ENCODE peak calls at places on chromosomes 12 and 14, in eight cellular contexts. One of them, this sample, is unnamed.

GRCh38 chr12:15629108-15629507 is 160.1 kb downstream of the EPS8 start:
- DNase-seq in right lobe of liver: peak
- DNase-seq in aorta: peak
- DNase-seq in tibial artery: peak
- DNase-seq in skeletal muscle cell: peak
- DNase-seq in astrocyte of the cerebellum: peak
- DNase-seq in cardiac fibroblast: peak
- DNase-seq in K562: no peak
- DNase-seq in this sample: no peak

GRCh38 chr14:24310666-24311604 is at the start of gene LTB4R:
- DNase-seq in skeletal muscle cell: no peak
- DNase-seq in K562: no peak
- DNase-seq in cardiac fibroblast: peak
- DNase-seq in astrocyte of the cerebellum: peak
- DNase-seq in right lobe of liver: peak
- DNase-seq in aorta: peak
- DNase-seq in tibial artery: peak
- DNase-seq in this sample: no peak

GRCh38 chr12:116125981-116126566 is 151.4 kb downstream of the MED13L start:
- DNase-seq in astrocyte of the cerebellum: no peak
- DNase-seq in K562: no peak
- DNase-seq in cardiac fibroblast: peak
- DNase-seq in aorta: no peak
- DNase-seq in skeletal muscle cell: no peak
- DNase-seq in tibial artery: no peak
- DNase-seq in right lobe of liver: no peak
- DNase-seq in this sample: no peak

GRCh38 chr12:98053202-98053601 is 462.2 kb upstream of the TMPO start:
- DNase-seq in astrocyte of the cerebellum: no peak
- DNase-seq in skeletal muscle cell: no peak
- DNase-seq in right lobe of liver: no peak
- DNase-seq in tibial artery: no peak
- DNase-seq in K562: no peak
- DNase-seq in aorta: no peak
- DNase-seq in cardiac fibroblast: no peak
- DNase-seq in this sample: no peak

GRCh38 chr12:42932937-42933336 is 343.4 kb upstream of the PRICKLE1 start:
- DNase-seq in cardiac fibroblast: no peak
- DNase-seq in aorta: no peak
- DNase-seq in tibial artery: no peak
- DNase-seq in skeletal muscle cell: no peak
- DNase-seq in right lobe of liver: no peak
- DNase-seq in astrocyte of the cerebellum: no peak
- DNase-seq in K562: no peak
- DNase-seq in this sample: no peak

GRCh38 chr12:96053476-96054261 is 18.3 kb upstream of the LTA4H start:
- DNase-seq in cardiac fibroblast: no peak
- DNase-seq in astrocyte of the cerebellum: no peak
- DNase-seq in tibial artery: no peak
- DNase-seq in aorta: no peak
- DNase-seq in K562: no peak
- DNase-seq in right lobe of liver: no peak
- DNase-seq in skeletal muscle cell: no peak
- DNase-seq in this sample: no peak

GRCh38 chr12:79001404-79001803 is 136.8 kb downstream of the SYT1 start:
- DNase-seq in tibial artery: no peak
- DNase-seq in skeletal muscle cell: no peak
- DNase-seq in astrocyte of the cerebellum: no peak
- DNase-seq in aorta: no peak
- DNase-seq in cardiac fibroblast: no peak
- DNase-seq in K562: no peak
- DNase-seq in right lobe of liver: no peak
- DNase-seq in this sample: no peak

GRCh38 chr12:50043854-50044253 is 13.5 kb upstream of the ASIC1 start:
- DNase-seq in cardiac fibroblast: no peak
- DNase-seq in tibial artery: peak
- DNase-seq in right lobe of liver: no peak
- DNase-seq in K562: no peak
- DNase-seq in skeletal muscle cell: no peak
- DNase-seq in aorta: no peak
- DNase-seq in astrocyte of the cerebellum: no peak
- DNase-seq in this sample: no peak

GRCh38 chr14:43406936-43407335 is 1100.1 kb downstream of the FSCB start:
- DNase-seq in K562: no peak
- DNase-seq in astrocyte of the cerebellum: no peak
- DNase-seq in right lobe of liver: no peak
- DNase-seq in tibial artery: no peak
- DNase-seq in aorta: no peak
- DNase-seq in skeletal muscle cell: no peak
- DNase-seq in cardiac fibroblast: peak
- DNase-seq in this sample: no peak

GRCh38 chr12:125330645-125331341 is 265.6 kb downstream of the AACS start:
- DNase-seq in K562: peak
- DNase-seq in tibial artery: no peak
- DNase-seq in aorta: peak
- DNase-seq in cardiac fibroblast: peak
- DNase-seq in right lobe of liver: peak
- DNase-seq in skeletal muscle cell: no peak
- DNase-seq in astrocyte of the cerebellum: no peak
- DNase-seq in this sample: peak

GRCh38 chr12:4797096-4797495 is 76.9 kb downstream of the GALNT8 start:
- DNase-seq in astrocyte of the cerebellum: no peak
- DNase-seq in right lobe of liver: no peak
- DNase-seq in aorta: no peak
- DNase-seq in skeletal muscle cell: no peak
- DNase-seq in K562: no peak
- DNase-seq in tibial artery: no peak
- DNase-seq in cardiac fibroblast: no peak
- DNase-seq in this sample: no peak

GRCh38 chr12:67909091-67909531 is 80.1 kb upstream of the IFNG-AS1 start:
- DNase-seq in tibial artery: no peak
- DNase-seq in astrocyte of the cerebellum: peak
- DNase-seq in skeletal muscle cell: no peak
- DNase-seq in cardiac fibroblast: peak
- DNase-seq in right lobe of liver: no peak
- DNase-seq in aorta: no peak
- DNase-seq in K562: no peak
- DNase-seq in this sample: no peak

GRCh38 chr14:73208390-73208789 is 28.9 kb upstream of the PAPLN start:
- DNase-seq in skeletal muscle cell: no peak
- DNase-seq in astrocyte of the cerebellum: no peak
- DNase-seq in cardiac fibroblast: no peak
- DNase-seq in tibial artery: no peak
- DNase-seq in aorta: no peak
- DNase-seq in right lobe of liver: no peak
- DNase-seq in K562: peak
- DNase-seq in this sample: no peak

GRCh38 chr12:77751939-77752338 is 78.8 kb upstream of the NAV3 start:
- DNase-seq in right lobe of liver: no peak
- DNase-seq in cardiac fibroblast: peak
- DNase-seq in skeletal muscle cell: peak
- DNase-seq in astrocyte of the cerebellum: peak
- DNase-seq in aorta: no peak
- DNase-seq in tibial artery: no peak
- DNase-seq in K562: no peak
- DNase-seq in this sample: no peak

GRCh38 chr12:108553799-108554198 is 7.2 kb downstream of the SART3 start:
- DNase-seq in skeletal muscle cell: no peak
- DNase-seq in right lobe of liver: no peak
- DNase-seq in tibial artery: no peak
- DNase-seq in aorta: no peak
- DNase-seq in astrocyte of the cerebellum: no peak
- DNase-seq in K562: no peak
- DNase-seq in cardiac fibroblast: no peak
- DNase-seq in this sample: peak
- H3K4me3 ChIP-seq in skeletal muscle cell: no peak
- H3K4me3 ChIP-seq in right lobe of liver: no peak
- H3K4me3 ChIP-seq in tibial artery: no peak
- H3K4me3 ChIP-seq in aorta: no peak
- H3K4me3 ChIP-seq in astrocyte of the cerebellum: no peak
- H3K4me3 ChIP-seq in K562: no peak
- H3K4me3 ChIP-seq in cardiac fibroblast: no peak
- H3K4me3 ChIP-seq in this sample: no peak

GRCh38 chr14:102823546-102823945 is 46.3 kb downstream of the TRAF3 start:
- DNase-seq in tibial artery: no peak
- DNase-seq in cardiac fibroblast: no peak
- DNase-seq in K562: no peak
- DNase-seq in skeletal muscle cell: no peak
- DNase-seq in astrocyte of the cerebellum: no peak
- DNase-seq in aorta: no peak
- DNase-seq in right lobe of liver: no peak
- DNase-seq in this sample: no peak

GRCh38 chr14:102824832-102825231 is 47.6 kb downstream of the TRAF3 start:
- DNase-seq in astrocyte of the cerebellum: no peak
- DNase-seq in aorta: peak
- DNase-seq in tibial artery: no peak
- DNase-seq in right lobe of liver: peak
- DNase-seq in cardiac fibroblast: no peak
- DNase-seq in skeletal muscle cell: peak
- DNase-seq in K562: no peak
- DNase-seq in this sample: no peak

GRCh38 chr14:102819790-102820330 is 42.6 kb downstream of the TRAF3 start:
- DNase-seq in skeletal muscle cell: no peak
- DNase-seq in tibial artery: no peak
- DNase-seq in cardiac fibroblast: no peak
- DNase-seq in aorta: no peak
- DNase-seq in astrocyte of the cerebellum: no peak
- DNase-seq in K562: no peak
- DNase-seq in right lobe of liver: no peak
- DNase-seq in this sample: no peak

GRCh38 chr14:102821252-102821651 is 44.0 kb downstream of the TRAF3 start:
- DNase-seq in K562: no peak
- DNase-seq in tibial artery: no peak
- DNase-seq in aorta: no peak
- DNase-seq in astrocyte of the cerebellum: no peak
- DNase-seq in right lobe of liver: no peak
- DNase-seq in cardiac fibroblast: no peak
- DNase-seq in skeletal muscle cell: no peak
- DNase-seq in this sample: no peak

DNA sequence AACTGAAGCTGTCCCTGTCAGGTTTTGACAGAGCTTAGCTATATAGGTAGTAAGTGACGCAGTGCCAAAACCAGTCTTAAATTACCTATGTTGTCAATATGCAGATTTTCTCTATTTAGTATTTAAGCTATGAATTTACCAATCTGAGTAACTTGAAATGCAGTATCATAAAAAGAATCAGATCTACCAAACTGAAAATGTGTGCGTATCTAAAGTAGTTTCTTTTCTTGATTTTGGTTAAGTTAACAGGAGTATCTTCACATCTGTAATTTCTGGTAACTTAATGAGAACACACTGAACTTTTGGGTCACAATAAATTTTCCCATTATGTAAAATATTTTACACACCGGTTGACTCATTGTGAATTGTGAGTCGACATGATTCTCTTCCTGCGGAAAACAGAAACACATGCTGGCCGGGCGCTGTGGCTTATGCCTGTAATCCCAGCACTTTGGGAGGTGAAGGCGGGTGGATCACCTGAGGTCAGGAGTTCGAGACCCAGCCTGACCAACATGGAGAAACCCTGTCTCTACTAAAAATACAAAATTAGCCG is 45.1 kb downstream of the TRAF3 start:
- DNase-seq in astrocyte of the cerebellum: no peak
- DNase-seq in aorta: no peak
- DNase-seq in skeletal muscle cell: no peak
- DNase-seq in cardiac fibroblast: no peak
- DNase-seq in K562: no peak
- DNase-seq in right lobe of liver: no peak
- DNase-seq in tibial artery: no peak
- DNase-seq in this sample: no peak
- H3K4me3 ChIP-seq in astrocyte of the cerebellum: no peak
- H3K4me3 ChIP-seq in aorta: no peak
- H3K4me3 ChIP-seq in skeletal muscle cell: no peak
- H3K4me3 ChIP-seq in cardiac fibroblast: no peak
- H3K4me3 ChIP-seq in K562: no peak
- H3K4me3 ChIP-seq in right lobe of liver: no peak
- H3K4me3 ChIP-seq in tibial artery: no peak
- H3K4me3 ChIP-seq in this sample: no peak

DNA sequence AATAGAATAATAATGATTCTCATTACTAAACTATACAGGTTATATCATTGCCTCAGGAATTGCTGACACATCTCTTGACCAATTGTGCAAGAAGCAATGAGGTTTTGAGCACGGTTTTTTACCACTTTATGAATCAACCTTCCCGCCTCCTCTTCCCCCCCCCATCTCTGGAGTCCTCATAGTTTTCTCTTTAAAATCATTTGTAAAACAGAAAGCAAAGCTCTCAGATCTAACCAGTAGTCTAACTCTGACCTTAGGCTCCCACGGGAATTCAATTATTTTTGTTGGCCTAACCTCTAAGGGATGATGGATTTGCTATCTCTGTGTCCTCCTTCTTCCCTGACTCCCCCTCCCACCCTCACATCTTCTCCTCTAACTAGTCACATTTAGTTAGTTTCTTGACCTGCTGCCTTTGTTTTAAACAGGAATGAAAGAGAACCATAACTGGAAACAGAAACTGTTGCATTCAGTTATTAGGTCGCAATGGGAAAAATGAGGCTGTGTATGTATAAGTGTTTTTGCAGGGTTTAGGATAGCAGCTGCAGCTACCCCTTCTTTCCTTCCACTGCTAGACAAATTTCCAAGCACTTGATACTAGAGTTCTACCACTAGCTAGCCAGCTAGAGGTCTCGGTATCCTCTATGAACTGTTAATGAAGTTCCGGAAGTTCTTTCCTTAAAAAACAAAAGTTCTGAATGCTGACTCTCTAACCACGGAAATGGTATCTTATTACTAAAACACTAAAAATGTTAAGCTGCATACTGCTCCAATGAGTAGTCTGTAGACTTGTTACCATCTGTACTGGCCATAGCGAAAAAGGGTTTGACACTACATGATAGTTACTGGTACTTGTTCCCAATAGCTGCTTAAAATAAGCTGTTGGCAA is 65.4 kb downstream of the TAOK3 start:
- DNase-seq in astrocyte of the cerebellum: peak
- DNase-seq in K562: no peak
- DNase-seq in aorta: no peak
- DNase-seq in cardiac fibroblast: peak
- DNase-seq in right lobe of liver: no peak
- DNase-seq in skeletal muscle cell: peak
- DNase-seq in tibial artery: no peak
- DNase-seq in this sample: no peak
- H3K4me3 ChIP-seq in astrocyte of the cerebellum: peak
- H3K4me3 ChIP-seq in K562: no peak
- H3K4me3 ChIP-seq in aorta: peak
- H3K4me3 ChIP-seq in cardiac fibroblast: peak
- H3K4me3 ChIP-seq in right lobe of liver: no peak
- H3K4me3 ChIP-seq in skeletal muscle cell: peak
- H3K4me3 ChIP-seq in tibial artery: peak
- H3K4me3 ChIP-seq in this sample: no peak

DNA sequence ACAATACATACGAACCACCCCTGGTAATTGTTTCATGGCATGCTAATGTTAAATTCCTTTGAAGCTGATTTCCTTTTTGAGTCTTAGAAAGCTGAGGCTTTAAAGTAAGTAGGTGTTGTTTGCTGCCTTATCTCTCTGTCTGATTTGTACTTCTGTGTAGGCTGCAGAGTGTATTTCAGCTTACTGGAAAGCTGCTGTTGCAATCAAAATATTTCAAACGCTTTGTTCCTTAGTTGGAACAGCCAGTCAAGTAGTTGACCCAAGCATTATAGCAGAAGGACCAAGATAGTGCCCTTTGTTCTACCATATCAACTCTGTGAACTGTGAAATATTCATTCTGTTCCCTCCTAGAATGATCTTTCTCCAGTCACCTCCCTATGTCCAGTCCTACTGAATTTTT is 3.1 kb downstream of the PKP2 start:
- DNase-seq in cardiac fibroblast: peak
- DNase-seq in skeletal muscle cell: no peak
- DNase-seq in right lobe of liver: no peak
- DNase-seq in tibial artery: no peak
- DNase-seq in K562: no peak
- DNase-seq in astrocyte of the cerebellum: no peak
- DNase-seq in aorta: no peak
- DNase-seq in this sample: no peak
- H3K4me3 ChIP-seq in cardiac fibroblast: no peak
- H3K4me3 ChIP-seq in skeletal muscle cell: no peak
- H3K4me3 ChIP-seq in right lobe of liver: no peak
- H3K4me3 ChIP-seq in tibial artery: no peak
- H3K4me3 ChIP-seq in K562: no peak
- H3K4me3 ChIP-seq in astrocyte of the cerebellum: no peak
- H3K4me3 ChIP-seq in aorta: no peak
- H3K4me3 ChIP-seq in this sample: no peak